ENCODE peak calls at places on chromosome 14, in eight cellular contexts. M, K, S, R, O, U, C and I are unnamed samples.

GRCh38 chr14:96224480-96225096 is 19.9 kb downstream of the BDKRB2 start:
- DNase-seq in R (no peak), S (no peak), M (no peak), C (no peak), U (no peak), O (no peak), K (no peak), I (no peak)

GRCh38 chr14:67335781-67336180 is 23.8 kb downstream of the ATP6V1D start:
- DNase-seq in M (peak; percentile 65), K (no peak), R (peak; percentile 49), C (peak; percentile 38), S (no peak), U (no peak), O (no peak), I (no peak)

GRCh38 chr14:70782361-70782760 is 27.0 kb downstream of the MAP3K9 start:
- DNase-seq in M (no peak), C (no peak), K (no peak), O (no peak), U (no peak), R (peak; percentile 73), S (no peak), I (no peak)

GRCh38 chr14:76780875-76781647 is 19.8 kb downstream of the VASH1 start:
- DNase-seq in O (no peak), S (no peak), K (peak; percentile 69), U (no peak), M (no peak), R (no peak), C (peak; percentile 25), I (no peak)

GRCh38 chr14:69077841-69078240 is 75.1 kb downstream of the DCAF5 start:
- DNase-seq in S (no peak), M (no peak), R (peak; percentile 94), U (no peak), C (peak; percentile 65), K (no peak), O (no peak), I (no peak)

GRCh38 chr14:53278602-53279506 is 125.7 kb upstream of the DDHD1 start:
- DNase-seq in S (no peak), U (no peak), R (peak; percentile 28), M (no peak), C (peak; percentile 31), O (no peak), K (no peak), I (no peak)

GRCh38 chr14:31205681-31206535 is 1.7 kb downstream of the HECTD1 start:
- DNase-seq in M (peak; percentile 35), O (no peak), K (no peak), U (no peak), C (peak; percentile 83), S (no peak), R (peak; percentile 88), I (no peak)

GRCh38 chr14:104246401-104247335 is 108.3 kb downstream of the KIF26A start:
- DNase-seq in O (no peak), R (no peak), U (no peak), K (peak; percentile 13), M (no peak), S (peak; percentile 28), C (no peak), I (no peak)

GRCh38 chr14:57314690-57315089 is 45.9 kb downstream of the AP5M1 start:
- DNase-seq in R (no peak), S (no peak), O (no peak), C (no peak), K (no peak), U (no peak), M (no peak), I (no peak)

GRCh38 chr14:57244103-57244502 is 24.6 kb downstream of the EXOC5 start:
- DNase-seq in M (no peak), R (peak; percentile 79), K (no peak), C (peak; percentile 12), U (no peak), S (no peak), O (no peak), I (no peak)

GRCh38 chr14:71492346-71492745 is 439.9 kb upstream of the RGS6 start:
- DNase-seq in U (no peak), K (no peak), O (no peak), M (no peak), R (no peak), C (peak; percentile 72), S (no peak), I (no peak)

GRCh38 chr14:34029921-34030334 is 79.1 kb upstream of the EGLN3 start:
- DNase-seq in R (peak; percentile 38), S (no peak), C (peak; percentile 82), U (no peak), O (no peak), K (peak; percentile 54), M (peak; percentile 18), I (no peak)

GRCh38 chr14:99246536-99247083 is 25.4 kb downstream of the BCL11B start:
- DNase-seq in S (peak; percentile 19), O (peak; percentile 47), U (peak; percentile 66), R (no peak), C (no peak), K (no peak), M (peak; percentile 51), I (no peak)

DNA sequence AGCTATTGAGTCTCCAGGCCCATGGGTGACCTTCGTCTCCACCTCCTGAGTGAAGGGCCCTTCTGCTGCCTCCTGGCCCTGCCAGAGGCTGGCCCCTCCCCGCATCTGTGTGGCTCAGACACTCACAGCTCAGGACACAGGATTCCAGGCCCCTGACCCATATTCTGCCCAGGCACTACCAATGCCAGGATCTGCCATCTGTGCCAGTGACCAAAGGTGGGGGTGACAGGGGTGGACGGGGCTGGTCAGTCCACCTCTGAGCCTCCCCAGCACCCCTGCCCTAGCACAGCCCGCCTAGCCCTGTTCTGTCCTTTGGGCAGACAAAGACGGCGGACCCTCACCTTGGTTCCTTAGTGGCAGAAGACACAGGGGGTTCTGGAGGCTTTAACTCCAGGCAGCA is 2.8 kb downstream of the ASB2 start:
- DNase-seq in S (no peak), U (no peak), C (no peak), M (no peak), O (no peak), K (no peak), R (no peak), I (no peak)
- H3K4me3 ChIP-seq in S (no peak overlapping the region), U (no peak overlapping the region), C (no peak overlapping the region), M (no peak overlapping the region), O (no peak overlapping the region), K (no peak overlapping the region), R (no peak overlapping the region), I (no peak overlapping the region)

GRCh38 chr14:91493169-91493568 is 16.9 kb downstream of the PPP4R3A start:
- DNase-seq in C (no peak), U (no peak), O (no peak), S (no peak), R (peak; percentile 43), M (no peak), K (no peak), I (no peak)

GRCh38 chr14:91501951-91502930 is 7.9 kb downstream of the PPP4R3A start:
- DNase-seq in R (no peak), U (no peak), M (no peak), O (no peak), C (no peak), K (no peak), S (no peak), I (no peak)

GRCh38 chr14:91501348-91501747 is 8.8 kb downstream of the PPP4R3A start:
- DNase-seq in O (no peak), R (no peak), U (no peak), K (no peak), M (no peak), S (no peak), C (no peak), I (no peak)

GRCh38 chr14:91496790-91497189 is 13.3 kb downstream of the PPP4R3A start:
- DNase-seq in C (no peak), M (no peak), S (no peak), R (no peak), O (no peak), K (no peak), U (no peak), I (no peak)
- H3K4me1 ChIP-seq in C (no peaks in the 10 kb centered on the region), M (no peaks in the 10 kb centered on the region), S (peaks cover 74% of the 10 kb centered on the region), R (peaks cover 24% of the 10 kb centered on the region), O (peaks cover 79% of the 10 kb centered on the region), K (peaks cover 13% of the 10 kb centered on the region), U (peaks cover 88% of the 10 kb centered on the region), I (no peaks in the 10 kb centered on the region)

GRCh38 chr14:102086346-102086971 is 385 bp downstream of the HSP90AA1 start:
- DNase-seq in S (peak; percentile 73), C (peak; percentile 74), U (peak; percentile 85), R (peak; percentile 88), O (peak; percentile 60), K (peak; percentile 71), M (no peak), I (no peak)

GRCh38 chr14:102085503-102085902 is 1.3 kb downstream of the HSP90AA1 start:
- DNase-seq in C (no peak), R (peak; percentile 26), O (no peak), M (no peak), U (no peak), K (no peak), S (no peak), I (no peak)

GRCh38 chr14:102087762-102088011 is 843 bp upstream of the HSP90AA1 start:
- DNase-seq in O (no peak), U (no peak), K (no peak), R (no peak), C (no peak), M (no peak), S (no peak), I (no peak)

GRCh38 chr14:102088012-102088792 is 1.4 kb upstream of the HSP90AA1 start:
- DNase-seq in O (peak; percentile 37), C (no peak), M (peak; percentile 48), K (peak; percentile 61), R (peak; percentile 49), S (peak; percentile 83), U (no peak), I (no peak)

DNA sequence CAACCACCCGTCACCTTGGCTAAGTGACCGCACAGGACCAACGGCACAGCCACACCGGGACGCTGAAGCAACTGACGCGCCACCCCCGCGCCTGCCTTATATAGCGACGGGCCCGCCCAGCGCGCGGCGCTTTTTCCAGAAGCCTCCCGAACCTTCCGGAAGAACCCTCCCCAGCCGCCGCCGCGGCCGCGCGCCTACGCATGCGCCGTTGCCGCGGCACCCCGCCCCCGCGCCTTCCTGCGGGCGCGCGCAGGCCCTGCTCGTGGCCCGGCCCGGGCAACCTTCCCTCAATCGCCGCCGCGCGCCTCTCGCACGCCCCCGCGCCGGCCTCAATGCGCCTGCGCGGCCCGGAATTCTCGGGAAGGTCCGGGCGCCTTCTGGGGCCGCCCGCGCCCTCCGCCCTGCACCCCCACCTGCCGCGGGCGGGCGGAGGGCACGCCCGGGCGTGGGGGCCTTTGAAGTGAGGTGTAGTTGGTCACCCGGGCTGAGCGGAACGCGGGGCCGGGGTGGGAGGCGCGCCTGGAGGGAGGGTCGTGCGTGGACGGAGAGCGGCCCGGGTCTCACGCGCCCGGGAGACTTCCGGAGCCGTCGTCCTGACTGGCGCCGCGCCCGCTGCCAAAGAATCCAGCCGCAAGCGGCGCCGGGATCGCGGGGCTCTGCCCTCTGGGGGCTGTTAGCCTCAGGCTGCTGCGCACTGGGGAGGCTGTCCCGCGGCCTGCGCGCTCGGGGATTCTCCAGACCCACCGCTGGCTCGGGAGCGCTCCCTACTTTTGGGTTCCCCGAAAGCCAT is at the start of gene HSP90AA1:
- DNase-seq in R (peak; percentile 97), M (peak; percentile 98), O (peak; percentile 93), C (peak; percentile 90), S (peak; percentile 97), K (peak; percentile 97), U (peak; percentile 95), I (peak; percentile 95)
- H3K27ac ChIP-seq in R (peak within 1 kb of the TSS; percentile 91), M (peak within 1 kb of the TSS; percentile 93), O (peak within 1 kb of the TSS; percentile 95), C (peak within 1 kb of the TSS; percentile 87), S (peak within 1 kb of the TSS; percentile 98), K (peak within 1 kb of the TSS; percentile 100), U (peak within 1 kb of the TSS; percentile 94), I (peak within 1 kb of the TSS; percentile 87)

GRCh38 chr14:73236752-73237218 is 521 bp upstream of the PAPLN start:
- DNase-seq in O (no peak), C (no peak), S (no peak), M (peak; percentile 24), R (no peak), U (no peak), K (no peak), I (no peak)
- H3K4me3 ChIP-seq in O (no peak overlapping the region), C (no peak overlapping the region), S (peak overlapping the region; percentile 64), M (peak overlapping the region; percentile 71), R (no peak overlapping the region), U (no peak overlapping the region), K (no peak overlapping the region), I (no peak overlapping the region)

GRCh38 chr14:75476274-75476995 is 45.8 kb upstream of the BATF start:
- DNase-seq in C (peak; percentile 48), K (peak; percentile 66), U (no peak), S (peak; percentile 88), O (no peak), R (no peak), M (peak; percentile 74), I (no peak)
- H3K4me1 ChIP-seq in C (no peaks in the 10 kb centered on the region), K (peaks cover 1% of the 10 kb centered on the region), U (no peaks in the 10 kb centered on the region), S (peaks cover 4% of the 10 kb centered on the region), O (no peaks in the 10 kb centered on the region), R (no peaks in the 10 kb centered on the region), M (peaks cover 10% of the 10 kb centered on the region), I (no peaks in the 10 kb centered on the region)